ENCODE peak calls at places on chromosomes 11 and 22, in seven cellular contexts. V is activated naive CD8-positive, alpha-beta T cell treated with anti-CD3 and anti-CD28 coated beads, Interleukin-2, amount 50 U/mL, for 16 hours; F is HTR-8/SVneo; D is kidney tubule cell; B is iris pigment epithelial cell; K is ELR; H is upper lobe of right lung. S is an unnamed sample.

GRCh38 chr22:49678842-49679170 is 148.9 kb downstream of the BRD1 start:
- DNase-seq in V (no peak), F (no peak), D (no peak), B (no peak), K (no peak), H (no peak), S (no peak)

GRCh38 chr22:45830531-45831245 is 146.3 kb downstream of the WNT7B start:
- DNase-seq in V (no peak), F (no peak), D (peak; percentile 45), B (peak; percentile 77), K (peak; percentile 87), H (no peak), S (peak; percentile 71)

GRCh38 chr11:20161230-20161918 is 1.1 kb upstream of the DBX1 start:
- DNase-seq in V (no peak), F (no peak), D (peak; percentile 6), B (no peak), K (peak; percentile 27), H (no peak), S (no peak)

GRCh38 chr11:120667281-120667680 is 155.7 kb downstream of the GRIK4 start:
- DNase-seq in V (no peak), F (no peak), D (peak; percentile 13), B (no peak), K (no peak), H (peak; percentile 69), S (no peak)

GRCh38 chr11:95531116-95531515 is 258.5 kb downstream of the FAM76B start:
- DNase-seq in V (no peak), F (no peak), D (no peak), B (no peak), K (no peak), H (no peak), S (no peak)

GRCh38 chr11:16280256-16280682 is 76.1 kb downstream of the SOX6 start:
- DNase-seq in V (no peak), F (no peak), D (no peak), B (no peak), K (no peak), H (no peak), S (peak; percentile 36)

GRCh38 chr11:108797578-108798100 is 132.8 kb downstream of the DDX10 start:
- DNase-seq in V (no peak), F (no peak), D (no peak), B (no peak), K (no peak), H (no peak), S (no peak)

GRCh38 chr11:65651589-65652510 is 10.9 kb downstream of the RELA start:
- DNase-seq in V (no peak), F (no peak), D (peak; percentile 35), B (peak; percentile 27), K (peak; percentile 33), H (peak; percentile 77), S (peak; percentile 85)

GRCh38 chr11:46121724-46122477 is 647 bp upstream of the PHF21A start:
- DNase-seq in V (peak; percentile 26), F (peak; percentile 59), D (peak; percentile 91), B (peak; percentile 92), K (peak; percentile 97), H (peak; percentile 89), S (peak; percentile 75)

GRCh38 chr11:126898802-126899201 is 101.8 kb downstream of the KIRREL3 start:
- DNase-seq in V (no peak), F (no peak), D (no peak), B (no peak), K (no peak), H (no peak), S (no peak)

GRCh38 chr11:36622431-36623136 is 24.5 kb upstream of the RAG2 start:
- DNase-seq in V (no peak), F (peak; percentile 1), D (peak; percentile 60), B (peak; percentile 33), K (peak; percentile 40), H (no peak), S (peak; percentile 48)

GRCh38 chr11:45805305-45806071 is 539 bp downstream of the SLC35C1 start:
- DNase-seq in V (no peak), F (peak; percentile 26), D (peak; percentile 70), B (peak; percentile 86), K (peak; percentile 85), H (peak; percentile 72), S (peak; percentile 27)

GRCh38 chr22:49616356-49617231 is 211.1 kb downstream of the BRD1 start:
- DNase-seq in V (no peak), F (no peak), D (no peak), B (no peak), K (no peak), H (peak; percentile 56), S (no peak)

GRCh38 chr11:7571640-7572000 is 57.8 kb downstream of the PPFIBP2 start:
- DNase-seq in V (no peak), F (peak; percentile 57), D (peak; percentile 73), B (peak; percentile 72), K (peak; percentile 71), H (peak; percentile 76), S (peak; percentile 82)

GRCh38 chr11:118689852-118690552 is 10.6 kb upstream of the TREH start:
- DNase-seq in V (peak; percentile 58), F (peak; percentile 92), D (peak; percentile 95), B (peak; percentile 81), K (peak; percentile 87), H (peak; percentile 99), S (peak; percentile 97)

GRCh38 chr22:47038206-47038835 is 275.9 kb downstream of the TBC1D22A start:
- DNase-seq in V (no peak), F (no peak), D (no peak), B (no peak), K (no peak), H (peak; percentile 48), S (no peak)

GRCh38 chr11:11450744-11451362 is 97.8 kb upstream of the CSNK2A3 start:
- DNase-seq in V (no peak), F (peak; percentile 19), D (peak; percentile 44), B (peak; percentile 44), K (peak; percentile 3), H (no peak), S (peak; percentile 51)

GRCh38 chr11:61814958-61815789 is 1.6 kb downstream of the FADS1 start:
- DNase-seq in V (no peak), F (peak; percentile 97), D (peak; percentile 97), B (peak; percentile 96), K (peak; percentile 97), H (peak; percentile 99), S (peak; percentile 99)

GRCh38 chr11:47724041-47724729 is 9.0 kb upstream of the AGBL2 start:
- DNase-seq in V (no peak), F (no peak), D (no peak), B (peak; percentile 95), K (peak; percentile 59), H (no peak), S (peak; percentile 32)

GRCh38 chr11:120400564-120401364 is 64.6 kb downstream of the ARHGEF12 start:
- DNase-seq in V (no peak), F (peak; percentile 70), D (peak; percentile 95), B (peak; percentile 99), K (peak; percentile 98), H (no peak), S (peak; percentile 97)

GRCh38 chr11:11798586-11799438 is 43.0 kb upstream of the USP47 start:
- DNase-seq in V (peak; percentile 37), F (peak; percentile 49), D (peak; percentile 80), B (peak; percentile 74), K (peak; percentile 81), H (peak; percentile 89), S (peak; percentile 84)

GRCh38 chr11:14413307-14414072 is 54.5 kb upstream of the RRAS2 start:
- DNase-seq in V (no peak), F (no peak), D (peak; percentile 39), B (peak; percentile 87), K (peak; percentile 71), H (no peak), S (peak; percentile 27)

GRCh38 chr11:61793084-61793828 is 545 bp downstream of the FEN1 start:
- DNase-seq in V (no peak), F (no peak), D (peak; percentile 18), B (no peak), K (peak; percentile 30), H (peak; percentile 8), S (peak; percentile 13)

GRCh38 chr11:122864386-122864785 is 18.2 kb upstream of the JHY start:
- DNase-seq in V (no peak), F (no peak), D (no peak), B (no peak), K (no peak), H (no peak), S (no peak)